ENCODE peak calls at places on chromosomes 12 and 14, in six cellular contexts. F is ovary, Y is HepG2, Z is K562, P is psoas muscle, U is cardiac muscle cell. H is an unnamed sample.

GRCh38 chr12:9707864-9708808 is 24.8 kb downstream of the CLECL1 start:
- DNase-seq in F (no peak), Y (peak; percentile 31), Z (peak; percentile 67), P (peak; percentile 48), U (peak; percentile 35), H (no peak)

GRCh38 chr12:110639336-110640178 is 25.6 kb downstream of the TCTN1 start:
- DNase-seq in F (no peak), Y (no peak), Z (peak; percentile 31), P (no peak), U (no peak), H (no peak)

GRCh38 chr14:92652413-92653151 is 95.8 kb downstream of the LGMN start:
- DNase-seq in F (no peak), Y (no peak), Z (no peak), P (no peak), U (no peak), H (no peak)

GRCh38 chr14:102407258-102407657 is 44.5 kb downstream of the TECPR2 start:
- DNase-seq in F (no peak), Y (no peak), Z (no peak), P (no peak), U (no peak), H (no peak)

GRCh38 chr14:69666698-69667211 is 55.4 kb downstream of the SUSD6 start:
- DNase-seq in F (no peak), Y (no peak), Z (no peak), P (no peak), U (no peak), H (no peak)

GRCh38 chr12:124053855-124054254 is 80.8 kb downstream of the ZNF664 start:
- DNase-seq in F (peak; percentile 73), Y (peak; percentile 52), Z (peak; percentile 46), P (peak; percentile 65), U (peak; percentile 73), H (no peak)

GRCh38 chr12:88633312-88633711 is 53.0 kb upstream of the KITLG start:
- DNase-seq in F (no peak), Y (no peak), Z (no peak), P (no peak), U (no peak), H (no peak)

GRCh38 chr14:68278568-68279436 is 459.2 kb downstream of the RAD51B start:
- DNase-seq in F (no peak), Y (peak; percentile 90), Z (peak; percentile 37), P (no peak), U (no peak), H (no peak)

GRCh38 chr12:100391856-100392255 is 35.0 kb downstream of the SLC17A8 start:
- DNase-seq in F (no peak), Y (peak; percentile 18), Z (peak; percentile 10), P (no peak), U (no peak), H (no peak)

GRCh38 chr14:104536942-104537612 is 42.5 kb upstream of the C14orf180 start:
- DNase-seq in F (no peak), Y (no peak), Z (no peak), P (no peak), U (no peak), H (no peak)

GRCh38 chr12:49706351-49707126 is 666 bp downstream of the FMNL3 start:
- DNase-seq in F (peak; percentile 56), Y (no peak), Z (peak; percentile 34), P (peak; percentile 60), U (peak; percentile 60), H (peak; percentile 83)

GRCh38 chr12:75208851-75209781 is 523 bp downstream of the KCNC2 start:
- DNase-seq in F (no peak), Y (no peak), Z (peak; percentile 6), P (no peak), U (peak; percentile 82), H (no peak)

GRCh38 chr14:59161571-59162175 is 26.8 kb upstream of the DAAM1 start:
- DNase-seq in F (no peak), Y (peak; percentile 94), Z (no peak), P (peak; percentile 45), U (peak; percentile 34), H (peak; percentile 76)

GRCh38 chr14:54881235-54881760 is 21.3 kb downstream of the GCH1 start:
- DNase-seq in F (no peak), Y (no peak), Z (no peak), P (no peak), U (no peak), H (no peak)

GRCh38 chr14:65832431-65833253 is 420.1 kb downstream of the FUT8 start:
- DNase-seq in F (no peak), Y (peak; percentile 5), Z (no peak), P (no peak), U (peak; percentile 34), H (no peak)

GRCh38 chr14:22311625-22312024 is 277.4 kb downstream of the DAD1 start:
- DNase-seq in F (no peak), Y (no peak), Z (no peak), P (no peak), U (no peak), H (no peak)

GRCh38 chr12:93549174-93549573 is 23.3 kb upstream of the SOCS2 start:
- DNase-seq in F (no peak), Y (no peak), Z (no peak), P (no peak), U (no peak), H (no peak)

GRCh38 chr14:45039390-45039789 is 44.5 kb upstream of the PRPF39 start:
- DNase-seq in F (no peak), Y (no peak), Z (no peak), P (no peak), U (no peak), H (no peak)

GRCh38 chr12:597926-598568 is 65.2 kb downstream of the NINJ2 start:
- DNase-seq in F (no peak), Y (no peak), Z (no peak), P (no peak), U (no peak), H (no peak)

GRCh38 chr14:33542338-33543290 is 408.3 kb downstream of the EGLN3 start:
- DNase-seq in F (no peak), Y (no peak), Z (no peak), P (no peak), U (no peak), H (no peak)

GRCh38 chr12:4855121-4855924 is 54.4 kb upstream of the KCNA1 start:
- DNase-seq in F (peak; percentile 24), Y (peak; percentile 66), Z (peak; percentile 67), P (no peak), U (peak; percentile 91), H (no peak)

GRCh38 chr12:60168441-60168840 is 572.6 kb downstream of the SLC16A7 start:
- DNase-seq in F (no peak), Y (peak; percentile 51), Z (no peak), P (no peak), U (no peak), H (no peak)

GRCh38 chr12:127381043-127381668 is 885.8 kb upstream of the TMEM132C start:
- DNase-seq in F (peak; percentile 8), Y (peak; percentile 15), Z (peak; percentile 70), P (no peak), U (peak; percentile 87), H (no peak)

GRCh38 chr14:101934751-101935150 is 29.6 kb upstream of the DYNC1H1 start:
- DNase-seq in F (no peak), Y (no peak), Z (no peak), P (peak; percentile 30), U (no peak), H (no peak)

GRCh38 chr14:91889477-91890211 is 22.3 kb upstream of the TC2N start:
- DNase-seq in F (peak; percentile 33), Y (no peak), Z (no peak), P (no peak), U (no peak), H (no peak)

DNA sequence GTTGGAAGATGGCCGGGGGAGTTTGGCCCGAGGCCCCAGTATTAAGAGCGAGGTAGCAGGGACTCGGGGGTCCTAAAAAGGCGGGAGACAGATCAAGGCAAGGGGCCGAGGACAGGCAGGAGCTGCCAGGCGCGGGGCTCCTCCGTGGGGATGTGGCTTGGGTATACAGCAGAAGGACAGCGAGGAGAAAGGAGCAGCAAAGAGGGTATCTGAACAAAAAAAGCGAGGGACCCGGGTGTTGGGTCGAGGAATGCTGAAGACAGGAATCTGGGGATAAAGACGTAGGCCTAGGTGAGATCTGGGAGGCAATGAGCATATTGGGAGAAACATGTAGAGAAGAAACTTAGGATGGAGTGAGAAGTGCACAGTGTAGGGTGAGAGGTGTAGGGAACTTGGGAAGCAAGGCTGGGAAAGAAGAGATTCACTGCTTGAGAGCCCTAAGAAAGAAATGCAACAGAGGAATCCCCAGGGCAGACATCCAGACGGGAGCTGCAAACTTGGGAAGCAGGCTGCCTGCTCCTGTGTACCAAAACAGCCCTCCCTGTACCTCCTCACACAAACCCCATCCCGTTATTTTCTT is 10.9 kb downstream of the SUOX start:
- DNase-seq in F (peak; percentile 28), Y (no peak), Z (no peak), P (no peak), U (no peak), H (no peak)
- H3K27ac ChIP-seq in F (peak overlapping the region; percentile 93), Y (peak overlapping the region; percentile 51), Z (peak overlapping the region; percentile 80), P (peak overlapping the region; percentile 93), U (peak overlapping the region; percentile 78), H (peak overlapping the region; percentile 96)

GRCh38 chr14:61694830-61695694 is at the start of gene HIF1A:
- DNase-seq in F (peak; percentile 95), Y (peak; percentile 93), Z (peak; percentile 96), P (peak; percentile 98), U (peak; percentile 99), H (peak; percentile 98)
- TF ChIP-seq CTCF in F (no peak), Y (peak; percentile 36), Z (no peak), P (no peak), U (peak; percentile 41), H (no peak)

DNA sequence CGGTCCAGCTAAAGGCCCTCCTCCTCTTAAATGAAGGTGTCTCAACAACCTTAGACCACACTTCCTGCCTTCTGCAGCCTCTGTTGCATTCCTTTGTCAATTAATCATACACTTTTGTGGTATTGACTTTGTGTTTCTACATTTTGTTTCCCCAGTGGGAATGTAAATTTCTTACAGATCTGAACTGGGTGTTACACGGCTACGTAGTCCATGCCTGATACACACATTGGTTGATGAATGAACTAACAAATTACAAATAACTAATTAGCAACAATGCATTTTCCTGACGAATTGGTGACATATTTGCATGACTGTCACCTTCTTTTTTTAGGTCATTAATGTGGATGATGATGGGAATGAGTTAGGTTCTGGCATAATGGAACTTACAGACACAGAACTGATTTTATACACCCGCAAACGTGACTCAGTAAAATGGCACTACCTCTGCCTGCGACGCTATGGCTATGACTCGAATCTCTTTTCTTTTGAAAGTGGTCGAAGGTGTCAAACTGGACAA is 15.2 kb upstream of the CCT2 start:
- DNase-seq in F (no peak), Y (no peak), Z (no peak), P (no peak), U (no peak), H (no peak)
- H3K27ac ChIP-seq in F (no peak overlapping the region), Y (no peak overlapping the region), Z (no peak overlapping the region), P (peak overlapping the region; percentile 36), U (peak overlapping the region; percentile 67), H (no peak overlapping the region)

GRCh38 chr14:106562451-106562850 is 1036.1 kb downstream of the TMEM121 start:
- DNase-seq in F (no peak), Y (no peak), Z (no peak), P (no peak), U (no peak), H (no peak)

DNA sequence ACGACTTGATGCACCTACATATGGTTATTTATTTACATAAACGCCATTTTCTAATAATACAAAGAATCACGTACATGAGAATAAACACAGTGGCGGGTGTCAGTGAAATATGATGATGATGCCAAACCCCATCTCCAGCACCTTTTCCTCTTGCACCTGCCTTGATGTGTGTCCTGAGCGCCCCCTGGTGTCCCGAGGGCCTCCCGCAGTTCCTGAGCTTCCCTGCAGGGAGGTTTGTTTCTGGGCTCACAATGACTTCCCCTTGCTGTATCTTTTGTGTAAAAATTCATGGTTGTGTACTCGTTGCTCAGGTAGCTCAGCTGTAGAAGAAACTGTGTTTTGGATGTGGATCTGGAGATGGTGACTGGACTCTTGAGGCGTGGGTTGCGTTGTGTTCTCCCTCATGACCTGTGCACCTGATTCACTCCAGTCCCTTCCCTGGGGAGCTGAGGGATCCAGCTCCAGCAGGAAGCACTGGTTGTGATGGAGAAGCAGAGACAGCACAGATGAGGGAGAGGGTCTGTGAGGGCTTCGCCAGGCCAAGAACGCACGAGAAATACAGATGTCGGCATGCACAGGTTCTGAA is 1037.8 kb downstream of the TMEM121 start:
- DNase-seq in F (no peak), Y (peak; percentile 43), Z (peak; percentile 59), P (no peak), U (no peak), H (no peak)
- TF ChIP-seq CTCF in F (no peak), Y (peak; percentile 65), Z (peak; percentile 83), P (no peak), U (no peak), H (no peak)

H was measured in coronary artery.